ENCODE peak calls at places on chromosome 15, in nine cellular contexts. V is skeletal muscle cell, I is PC-9, X is heart left ventricle, A is breast epithelium, F is fibroblast of mammary gland, K is uterus, O is body of pancreas, R is hepatocyte. G is an unnamed sample.

GRCh38 chr15:41506796-41507341 is 6.8 kb downstream of the LTK start:
- DNase-seq in R (no peak), K (no peak), F (no peak), I (no peak), O (no peak), X (no peak), V (no peak), A (no peak), G (no peak)

GRCh38 chr15:43107741-43108140 is 1.9 kb upstream of the UBR1 start:
- DNase-seq in F (no peak), V (no peak), R (no peak), A (no peak), K (no peak), I (no peak), X (no peak), O (no peak), G (no peak)

GRCh38 chr15:53675832-53676231 is 83.6 kb downstream of the WDR72 start:
- DNase-seq in F (no peak), R (no peak), K (no peak), V (no peak), A (no peak), I (no peak), X (no peak), O (no peak), G (no peak)

GRCh38 chr15:43376017-43376705 is 5.3 kb downstream of the TUBGCP4 start:
- DNase-seq in R (peak; percentile 52), V (no peak), I (no peak), X (no peak), K (no peak), A (no peak), O (peak; percentile 37), F (peak; percentile 45), G (peak; percentile 12)

GRCh38 chr15:88391006-88391405 is 76.2 kb downstream of the MRPL46 start:
- DNase-seq in A (no peak), X (no peak), K (no peak), V (no peak), O (no peak), F (no peak), R (no peak), I (no peak), G (no peak)

GRCh38 chr15:80107774-80108173 is 45.0 kb upstream of the FAH start:
- DNase-seq in V (no peak), O (no peak), I (no peak), K (no peak), X (no peak), F (no peak), R (no peak), A (no peak), G (peak; percentile 28)

GRCh38 chr15:38130739-38131498 is 121.7 kb upstream of the SPRED1 start:
- DNase-seq in X (peak; percentile 90), I (no peak), O (peak; percentile 49), A (peak; percentile 58), V (peak; percentile 99), F (peak; percentile 100), K (peak; percentile 93), R (peak; percentile 74), G (peak; percentile 38)

GRCh38 chr15:92003515-92004067 is 150.1 kb downstream of the SLCO3A1 start:
- DNase-seq in A (no peak), R (no peak), X (no peak), I (no peak), F (no peak), O (no peak), V (no peak), K (no peak), G (no peak)

GRCh38 chr15:83657549-83657948 is 3.6 kb downstream of the ADAMTSL3 start:
- DNase-seq in F (peak; percentile 6), K (no peak), X (no peak), V (no peak), I (no peak), R (no peak), A (no peak), O (no peak), G (no peak)

GRCh38 chr15:96107922-96108321 is 222.6 kb upstream of the NR2F2 start:
- DNase-seq in X (no peak), K (no peak), V (no peak), I (no peak), F (peak; percentile 38), O (no peak), R (no peak), A (no peak), G (no peak)

GRCh38 chr15:64247906-64248541 is 85.2 kb upstream of the PPIB start:
- DNase-seq in A (no peak), K (no peak), F (peak; percentile 91), O (peak; percentile 76), X (no peak), R (peak; percentile 79), V (peak; percentile 60), I (peak; percentile 48), G (peak; percentile 2)

GRCh38 chr15:93151488-93151887 is 62.5 kb upstream of the RGMA start:
- DNase-seq in V (no peak), R (no peak), X (no peak), K (no peak), F (no peak), O (no peak), A (no peak), I (no peak), G (no peak)

GRCh38 chr15:64274541-64274940 is 81.4 kb downstream of the CSNK1G1 start:
- DNase-seq in K (no peak), O (no peak), A (no peak), V (no peak), F (no peak), X (no peak), I (no peak), R (no peak), G (no peak)

GRCh38 chr15:39922450-39923092 is 2.5 kb upstream of the GPR176 start:
- DNase-seq in F (peak; percentile 43), X (no peak), I (no peak), V (no peak), R (no peak), A (no peak), K (no peak), O (no peak), G (no peak)

GRCh38 chr15:87287156-87287555 is 969.4 kb downstream of the NTRK3 start:
- DNase-seq in F (peak; percentile 0), O (no peak), V (peak; percentile 14), R (peak; percentile 33), I (no peak), X (no peak), A (no peak), K (no peak), G (no peak)

GRCh38 chr15:64944961-64945360 is 33.3 kb downstream of the ANKDD1A start:
- DNase-seq in R (no peak), X (no peak), F (no peak), V (no peak), O (no peak), I (no peak), A (no peak), K (no peak), G (no peak)

GRCh38 chr15:50145451-50145872 is 26.4 kb upstream of the ATP8B4 start:
- DNase-seq in F (peak; percentile 90), K (peak; percentile 31), X (no peak), I (no peak), O (peak; percentile 18), V (no peak), A (no peak), R (peak; percentile 82), G (peak; percentile 17)

GRCh38 chr15:25763206-25763880 is 99.8 kb downstream of the ATP10A start:
- DNase-seq in R (peak; percentile 35), X (no peak), A (no peak), F (peak; percentile 45), K (no peak), O (no peak), I (no peak), V (no peak), G (no peak)

GRCh38 chr15:95129589-95129988 is 898.2 kb downstream of the MCTP2 start:
- DNase-seq in F (peak; percentile 83), R (no peak), I (no peak), X (peak; percentile 31), O (peak; percentile 11), A (no peak), V (no peak), K (peak; percentile 54), G (no peak)

GRCh38 chr15:61828860-61829513 is 231.3 kb downstream of the VPS13C start:
- DNase-seq in X (no peak), R (no peak), F (peak; percentile 52), A (no peak), I (no peak), O (peak; percentile 24), V (no peak), K (peak; percentile 67), G (no peak)

GRCh38 chr15:74784854-74785715 is 3.2 kb downstream of the CSK start:
- DNase-seq in K (no peak), A (no peak), X (peak; percentile 69), F (no peak), O (no peak), V (no peak), I (no peak), R (no peak), G (no peak)
- H3K4me3 ChIP-seq in K (no peak overlapping the region), A (no peak overlapping the region), X (no peak overlapping the region), F (no peak overlapping the region), O (no peak overlapping the region), V (no peak overlapping the region), I (no peak overlapping the region), R (no peak overlapping the region), G (no peak overlapping the region)

GRCh38 chr15:60325905-60326304 is 71.9 kb downstream of the ANXA2 start:
- DNase-seq in F (no peak), K (no peak), X (no peak), V (no peak), O (no peak), I (no peak), R (no peak), A (no peak), G (no peak)
- H3K4me3 ChIP-seq in F (no peak overlapping the region), K (no peak overlapping the region), X (no peak overlapping the region), V (no peak overlapping the region), O (no peak overlapping the region), I (no peak overlapping the region), R (no peak overlapping the region), A (no peak overlapping the region), G (no peak overlapping the region)

DNA sequence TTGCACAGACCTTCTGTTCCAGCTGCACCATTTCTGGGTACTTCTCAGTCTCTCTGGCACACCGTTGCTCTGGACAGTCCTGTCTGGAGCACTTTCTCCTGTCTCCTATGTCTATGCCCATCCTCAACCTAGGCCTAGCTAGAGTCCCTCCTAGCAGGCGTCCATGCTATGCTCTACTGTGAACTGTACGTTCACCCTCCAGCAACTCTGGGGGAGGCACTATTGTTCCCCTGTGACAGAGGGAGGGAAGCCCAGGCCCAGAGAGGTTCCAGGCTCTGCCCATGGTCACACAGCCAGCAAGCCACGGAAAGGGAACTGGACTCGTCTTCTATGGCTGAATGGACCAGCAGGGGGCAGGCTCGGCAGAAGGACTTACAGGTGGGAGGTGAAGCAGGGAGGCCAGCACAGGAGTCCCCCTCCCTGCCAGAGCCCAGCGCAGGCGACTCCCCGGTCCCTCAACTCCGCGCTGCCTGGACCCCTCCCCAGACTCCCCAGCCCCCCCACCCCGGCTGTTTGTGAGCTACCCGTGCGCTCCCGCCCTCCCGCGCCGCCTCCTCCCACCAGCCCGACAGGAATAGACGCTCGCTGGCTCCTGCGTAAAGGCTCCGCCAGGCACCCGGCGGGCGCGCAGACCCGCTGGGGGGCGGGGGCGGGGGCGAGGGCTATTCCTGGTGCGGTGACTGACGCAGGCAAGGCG is 1.7 kb upstream of the LINGO1 start:
- DNase-seq in R (peak; percentile 84), V (no peak), K (peak; percentile 31), F (peak; percentile 58), A (no peak), X (peak; percentile 58), I (peak; percentile 37), O (peak; percentile 82), G (peak; percentile 42)
- H3K4me3 ChIP-seq in R (no peak overlapping the region), V (no peak overlapping the region), K (no peak overlapping the region), F (no peak overlapping the region), A (peak overlapping the region; percentile 37), X (no peak overlapping the region), I (no peak overlapping the region), O (no peak overlapping the region), G (no peak overlapping the region)

GRCh38 chr15:48928877-48929538 is 34.7 kb downstream of the SHC4 start:
- DNase-seq in X (no peak), O (no peak), R (no peak), K (no peak), F (peak; percentile 50), I (no peak), V (no peak), A (no peak), G (no peak)
- H3K4me3 ChIP-seq in X (no peak overlapping the region), O (no peak overlapping the region), R (no peak overlapping the region), K (no peak overlapping the region), F (no peak overlapping the region), I (no peak overlapping the region), V (no peak overlapping the region), A (no peak overlapping the region), G (no peak overlapping the region)